ENCODE peak calls at places on chromosomes 1 and 21, in six cellular contexts. V, X, R, U, M and H are unnamed samples. For H3K36me3, the result is how much of the 10 kb centered on the place peaks cover.

GRCh38 chr21:20811702-20812101 is 186.5 kb upstream of the NCAM2 start:
- DNase-seq in U (no peak), R (no peak), V (no peak), X (no peak), M (no peak), H (no peak)

GRCh38 chr21:25790122-25790951 is 55.6 kb downstream of the GABPA start:
- DNase-seq in U (no peak), R (no peak), X (peak), M (peak), V (peak), H (peak)

GRCh38 chr1:164240081-164240480 is 318.9 kb upstream of the PBX1 start:
- DNase-seq in R (no peak), V (no peak), X (no peak), M (no peak), U (no peak), H (peak)

GRCh38 chr21:30714946-30715345 is 3.6 kb downstream of the KRTAP21-3 start:
- DNase-seq in X (no peak), M (no peak), U (no peak), V (no peak), R (no peak), H (no peak)

GRCh38 chr1:80462006-80462405 is 1338.7 kb upstream of the ADGRL2 start:
- DNase-seq in U (no peak), R (no peak), X (no peak), V (no peak), M (no peak), H (no peak)

GRCh38 chr1:8421721-8422120 is 103.8 kb downstream of the SLC45A1 start:
- DNase-seq in M (no peak), X (no peak), R (no peak), U (no peak), V (no peak), H (no peak)

GRCh38 chr1:53615101-53615500 is 123.9 kb downstream of the GLIS1 start:
- DNase-seq in M (no peak), V (no peak), R (no peak), U (no peak), X (no peak), H (no peak)

GRCh38 chr1:975896-976683 is 5.8 kb downstream of the PERM1 start:
- DNase-seq in V (peak), R (no peak), M (peak), U (no peak), X (peak), H (no peak)

GRCh38 chr1:160752926-160753325 is 13.9 kb downstream of the SLAMF7 start:
- DNase-seq in R (no peak), M (no peak), X (no peak), V (no peak), U (no peak), H (no peak)

GRCh38 chr1:5551274-5551966 is 440.8 kb downstream of the NPHP4 start:
- DNase-seq in M (peak), R (no peak), U (no peak), V (no peak), X (peak), H (no peak)

GRCh38 chr1:116777831-116778830 is 23.9 kb downstream of the CD2 start:
- DNase-seq in X (no peak), U (no peak), M (peak), V (no peak), R (no peak), H (no peak)

GRCh38 chr1:166485620-166486019 is 318.8 kb upstream of the FAM78B start:
- DNase-seq in M (no peak), V (no peak), R (no peak), U (no peak), X (no peak), H (no peak)

GRCh38 chr1:116997011-116997410 is 4.5 kb upstream of the CD101 start:
- DNase-seq in V (no peak), R (no peak), X (no peak), U (no peak), M (no peak), H (no peak)

GRCh38 chr1:12447849-12448312 is 170.1 kb downstream of the DHRS3 start:
- DNase-seq in V (no peak), U (no peak), R (no peak), M (peak), X (no peak), H (no peak)

GRCh38 chr1:61941794-61942193 is 199.5 kb downstream of the PATJ start:
- DNase-seq in M (peak), X (no peak), U (no peak), R (no peak), V (no peak), H (no peak)

GRCh38 chr1:149916193-149916926 is 1.3 kb downstream of the SV2A start:
- DNase-seq in V (no peak), U (no peak), M (no peak), X (no peak), R (no peak), H (no peak)

GRCh38 chr1:18192974-18193373 is 85.4 kb downstream of the IGSF21 start:
- DNase-seq in M (no peak), V (no peak), X (no peak), R (no peak), U (no peak), H (no peak)

GRCh38 chr1:243734311-243734700 is 115.7 kb downstream of the AKT3 start:
- DNase-seq in R (no peak), M (no peak), V (no peak), X (no peak), U (no peak), H (no peak)

GRCh38 chr1:225881081-225882007 is 836 bp downstream of the TMEM63A start:
- DNase-seq in M (peak), U (no peak), V (peak), R (no peak), X (no peak), H (no peak)

GRCh38 chr1:55869050-55869449 is 653.9 kb upstream of the USP24 start:
- DNase-seq in M (no peak), U (no peak), R (no peak), X (no peak), V (no peak), H (no peak)

GRCh38 chr1:30305519-30305918 is 417.9 kb downstream of the MATN1 start:
- DNase-seq in X (no peak), M (no peak), R (no peak), V (no peak), U (no peak), H (no peak)

GRCh38 chr1:175183586-175183985 is 9.0 kb downstream of the KIAA0040 start:
- DNase-seq in R (no peak), M (no peak), U (no peak), X (no peak), V (no peak), H (no peak)
- H3K36me3 ChIP-seq in R (under half), M (under half), U (under half), X (under half), V (under half), H (under half)

DNA sequence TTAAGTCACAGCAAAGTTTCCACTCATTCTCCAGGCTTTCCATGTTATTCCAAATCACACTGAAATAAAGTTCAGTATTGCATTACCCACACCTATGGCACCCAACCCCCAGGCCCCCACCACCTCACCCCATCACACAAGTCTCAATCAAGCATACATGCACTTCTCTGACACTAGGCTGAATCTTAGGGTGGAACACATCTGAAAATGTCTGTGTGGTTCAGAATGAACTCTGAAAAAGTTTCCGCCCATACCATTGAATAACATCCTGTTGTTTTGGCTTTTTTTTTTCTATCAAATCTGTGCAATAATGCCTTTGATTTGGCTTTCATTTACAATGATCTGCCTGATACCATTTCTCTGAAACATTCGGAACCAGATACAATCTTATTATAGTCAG is 25.8 kb upstream of the LRRC8C start:
- DNase-seq in V (no peak), U (no peak), X (no peak), R (no peak), M (no peak), H (no peak)
- TF ChIP-seq ZNF274 in V (no peak), U (no peak), X (no peak), R (no peak), M (no peak), H (no peak)

GRCh38 chr1:42942444-42942843 is 16.2 kb downstream of the SLC2A1 start:
- DNase-seq in V (no peak), M (no peak), X (no peak), R (no peak), U (no peak), H (no peak)

GRCh38 chr1:42941640-42942330 is 16.9 kb downstream of the SLC2A1 start:
- DNase-seq in R (no peak), X (peak), M (no peak), U (no peak), V (peak), H (no peak)

GRCh38 chr1:42943728-42944127 is 14.9 kb downstream of the SLC2A1 start:
- DNase-seq in V (no peak), M (no peak), R (no peak), X (no peak), U (no peak), H (no peak)

GRCh38 chr1:42944207-42944928 is 14.3 kb downstream of the SLC2A1 start:
- DNase-seq in R (no peak), X (no peak), U (no peak), V (no peak), M (no peak), H (no peak)

DNA sequence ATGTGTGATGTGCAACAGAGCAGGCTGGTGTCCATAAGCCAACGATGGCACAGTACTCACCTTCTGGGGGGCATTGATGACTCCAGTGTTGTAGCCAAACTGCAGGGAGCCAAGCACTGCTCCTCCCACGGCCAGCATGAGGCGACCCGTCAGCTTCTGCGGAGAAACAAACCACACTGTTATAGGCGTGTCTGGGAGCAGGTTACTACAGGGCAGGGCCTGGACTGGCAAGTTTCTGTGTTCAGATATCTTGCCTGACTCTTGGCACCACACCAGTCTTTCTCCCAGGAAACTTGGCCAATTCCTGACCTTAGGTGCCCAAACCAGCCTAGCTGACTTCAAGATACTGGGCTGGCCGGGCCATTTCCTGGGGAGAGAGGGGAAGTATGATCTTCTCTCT is 15.5 kb downstream of the SLC2A1 start:
- DNase-seq in X (peak), M (no peak), U (no peak), V (no peak), R (no peak), H (no peak)
- H3K36me3 ChIP-seq in X (under half), M (half or more), U (under half), V (half or more), R (half or more), H (half or more)

DNA sequence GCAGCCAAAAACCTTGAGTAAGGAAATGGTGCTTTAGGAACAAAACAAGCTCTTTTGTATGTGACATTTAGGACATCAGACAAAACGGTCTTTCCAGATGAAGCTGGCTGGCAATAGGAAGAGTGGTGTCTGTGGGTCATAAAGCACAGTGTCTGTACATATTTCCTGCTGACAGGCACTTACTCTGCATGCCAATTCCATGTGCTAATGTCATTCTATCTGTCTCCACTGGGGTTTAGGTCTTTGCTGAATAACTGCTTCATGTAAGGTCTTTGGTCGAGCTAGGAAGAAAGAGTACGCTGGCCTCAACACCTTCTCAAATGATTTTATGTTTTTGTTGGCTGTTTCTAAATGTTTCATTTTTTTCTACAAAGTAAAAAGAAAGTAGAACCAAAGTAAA is 163.5 kb downstream of the BRINP2 start:
- DNase-seq in V (no peak), X (no peak), U (no peak), R (no peak), M (no peak), H (no peak)
- TF ChIP-seq ZNF274 in V (no peak), X (no peak), U (no peak), R (no peak), M (no peak), H (no peak)

DNA sequence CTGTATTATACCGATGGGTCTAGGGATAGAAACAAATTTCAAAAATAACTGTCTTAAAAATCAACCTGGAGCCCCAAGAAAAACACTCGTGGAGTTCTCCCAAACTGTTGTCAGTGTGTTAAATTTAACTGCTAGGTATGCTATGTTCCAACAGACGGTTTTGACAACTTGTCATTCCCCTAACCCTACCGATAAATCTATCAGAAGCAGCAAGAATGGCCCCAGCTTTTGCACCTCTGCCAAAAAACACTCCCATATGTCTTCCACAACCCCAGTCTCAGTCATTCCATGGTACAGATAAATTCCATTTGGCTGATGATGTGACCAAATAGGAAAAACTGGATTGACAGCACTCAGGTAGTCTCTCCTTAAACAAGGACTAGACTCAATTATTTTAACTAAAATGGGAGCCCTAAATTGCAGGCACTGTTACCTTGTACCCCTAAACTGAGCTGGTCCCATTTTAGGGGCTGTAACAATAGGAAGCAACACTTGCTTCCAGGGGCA is 4.9 kb downstream of the UCHL5 start:
- DNase-seq in M (no peak), R (no peak), U (no peak), V (no peak), X (no peak), H (no peak)
- H3K36me3 ChIP-seq in M (under half), R (under half), U (under half), V (half or more), X (under half), H (under half)

GRCh38 chr21:15058718-15059316 is 6.0 kb downstream of the NRIP1 start:
- DNase-seq in U (no peak), V (peak), R (no peak), X (peak), M (no peak), H (no peak)
- TF ChIP-seq ZNF274 in U (no peak), V (no peak), R (no peak), X (no peak), M (no peak), H (no peak)

DNA sequence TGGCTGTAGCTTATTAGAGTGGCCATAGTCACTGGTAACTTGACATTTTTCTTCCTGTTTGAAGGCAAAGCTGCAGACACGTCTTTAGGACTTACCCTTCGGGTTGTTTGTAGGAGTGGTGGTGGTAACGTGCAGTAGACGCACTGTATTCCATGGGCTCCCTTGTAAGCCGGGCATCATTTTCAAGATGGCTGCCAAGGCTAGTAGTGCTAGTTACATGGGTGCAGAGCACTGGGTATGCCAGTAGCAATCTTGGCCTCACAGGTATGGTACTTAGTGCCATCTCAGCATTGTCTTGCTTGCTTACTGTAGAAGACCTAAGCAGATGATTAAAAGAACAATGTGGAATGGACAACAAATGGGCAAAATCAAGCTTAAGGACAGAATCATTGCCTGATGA is 1.9 kb downstream of the YBX1 start:
- DNase-seq in X (no peak), M (peak), R (no peak), V (no peak), U (no peak), H (no peak)
- H3K36me3 ChIP-seq in X (under half), M (under half), R (under half), V (half or more), U (under half), H (half or more)

GRCh38 chr21:43311303-43311817 is 115.6 kb downstream of the SIK1 start:
- DNase-seq in X (no peak), M (peak), U (no peak), R (no peak), V (no peak), H (no peak)
- TF ChIP-seq ZNF274 in X (no peak), M (no peak), U (no peak), R (no peak), V (no peak), H (no peak)